ENCODE peak calls at places on chromosomes 6 and 20, in nine cellular contexts. One of them, this sample, is unnamed.

GRCh38 chr6:169250660-169251059 is 3.0 kb downstream of the THBS2 start:
- DNase-seq in neural progenitor cell: no peak
- DNase-seq in mesenchymal stem cell: peak; percentile 17
- DNase-seq in right cardiac atrium: no peak
- DNase-seq in cardiac muscle cell: no peak
- DNase-seq in CD4-positive, alpha-beta memory T cell: no peak
- DNase-seq in keratinocyte: peak; percentile 78
- DNase-seq in effector memory CD4-positive, alpha-beta T cell: no peak
- DNase-seq in tibial artery: peak; percentile 85
- DNase-seq in this sample: peak; percentile 73

GRCh38 chr6:169407338-169407737 is 153.7 kb upstream of the THBS2 start:
- DNase-seq in neural progenitor cell: no peak
- DNase-seq in mesenchymal stem cell: no peak
- DNase-seq in right cardiac atrium: no peak
- DNase-seq in cardiac muscle cell: no peak
- DNase-seq in CD4-positive, alpha-beta memory T cell: no peak
- DNase-seq in keratinocyte: no peak
- DNase-seq in effector memory CD4-positive, alpha-beta T cell: no peak
- DNase-seq in tibial artery: no peak
- DNase-seq in this sample: no peak

GRCh38 chr6:25405442-25405841 is 126.3 kb downstream of the CARMIL1 start:
- DNase-seq in neural progenitor cell: no peak
- DNase-seq in mesenchymal stem cell: no peak
- DNase-seq in right cardiac atrium: no peak
- DNase-seq in cardiac muscle cell: no peak
- DNase-seq in CD4-positive, alpha-beta memory T cell: no peak
- DNase-seq in keratinocyte: no peak
- DNase-seq in effector memory CD4-positive, alpha-beta T cell: no peak
- DNase-seq in tibial artery: no peak
- DNase-seq in this sample: no peak

GRCh38 chr6:136317023-136317649 is 27.5 kb upstream of the BCLAF1 start:
- DNase-seq in neural progenitor cell: peak; percentile 71
- DNase-seq in mesenchymal stem cell: peak; percentile 69
- DNase-seq in right cardiac atrium: no peak
- DNase-seq in cardiac muscle cell: peak; percentile 77
- DNase-seq in CD4-positive, alpha-beta memory T cell: peak; percentile 68
- DNase-seq in keratinocyte: no peak
- DNase-seq in effector memory CD4-positive, alpha-beta T cell: peak; percentile 36
- DNase-seq in tibial artery: no peak
- DNase-seq in this sample: peak; percentile 42

GRCh38 chr6:157405986-157406385 is 25.0 kb downstream of the ZDHHC14 start:
- DNase-seq in neural progenitor cell: no peak
- DNase-seq in mesenchymal stem cell: peak; percentile 31
- DNase-seq in right cardiac atrium: peak; percentile 38
- DNase-seq in cardiac muscle cell: no peak
- DNase-seq in CD4-positive, alpha-beta memory T cell: no peak
- DNase-seq in keratinocyte: no peak
- DNase-seq in effector memory CD4-positive, alpha-beta T cell: no peak
- DNase-seq in tibial artery: no peak
- DNase-seq in this sample: peak; percentile 53

GRCh38 chr6:36028088-36028886 is 679 bp downstream of the MAPK14 start:
- DNase-seq in neural progenitor cell: no peak
- DNase-seq in mesenchymal stem cell: peak; percentile 48
- DNase-seq in right cardiac atrium: peak; percentile 73
- DNase-seq in cardiac muscle cell: peak; percentile 52
- DNase-seq in CD4-positive, alpha-beta memory T cell: peak; percentile 33
- DNase-seq in keratinocyte: no peak
- DNase-seq in effector memory CD4-positive, alpha-beta T cell: no peak
- DNase-seq in tibial artery: peak; percentile 75
- DNase-seq in this sample: peak; percentile 50

GRCh38 chr20:37727247-37727956 is 33.6 kb downstream of the CTNNBL1 start:
- DNase-seq in neural progenitor cell: peak; percentile 90
- DNase-seq in mesenchymal stem cell: peak; percentile 58
- DNase-seq in right cardiac atrium: no peak
- DNase-seq in cardiac muscle cell: peak; percentile 64
- DNase-seq in CD4-positive, alpha-beta memory T cell: no peak
- DNase-seq in keratinocyte: no peak
- DNase-seq in effector memory CD4-positive, alpha-beta T cell: no peak
- DNase-seq in tibial artery: no peak
- DNase-seq in this sample: no peak

GRCh38 chr6:91462236-91462635 is 875.4 kb upstream of the MAP3K7 start:
- DNase-seq in neural progenitor cell: no peak
- DNase-seq in mesenchymal stem cell: peak; percentile 29
- DNase-seq in right cardiac atrium: no peak
- DNase-seq in cardiac muscle cell: no peak
- DNase-seq in CD4-positive, alpha-beta memory T cell: no peak
- DNase-seq in keratinocyte: no peak
- DNase-seq in effector memory CD4-positive, alpha-beta T cell: no peak
- DNase-seq in tibial artery: no peak
- DNase-seq in this sample: no peak

GRCh38 chr6:132728616-132729015 is 14.8 kb upstream of the VNN1 start:
- DNase-seq in neural progenitor cell: peak; percentile 45
- DNase-seq in mesenchymal stem cell: no peak
- DNase-seq in right cardiac atrium: no peak
- DNase-seq in cardiac muscle cell: no peak
- DNase-seq in CD4-positive, alpha-beta memory T cell: no peak
- DNase-seq in keratinocyte: no peak
- DNase-seq in effector memory CD4-positive, alpha-beta T cell: no peak
- DNase-seq in tibial artery: no peak
- DNase-seq in this sample: no peak

GRCh38 chr6:156013155-156013554 is 557.5 kb upstream of the NOX3 start:
- DNase-seq in neural progenitor cell: no peak
- DNase-seq in mesenchymal stem cell: no peak
- DNase-seq in right cardiac atrium: no peak
- DNase-seq in cardiac muscle cell: no peak
- DNase-seq in CD4-positive, alpha-beta memory T cell: no peak
- DNase-seq in keratinocyte: no peak
- DNase-seq in effector memory CD4-positive, alpha-beta T cell: no peak
- DNase-seq in tibial artery: no peak
- DNase-seq in this sample: no peak

GRCh38 chr20:57003012-57003411 is 263.4 kb downstream of the BMP7 start:
- DNase-seq in neural progenitor cell: no peak
- DNase-seq in mesenchymal stem cell: no peak
- DNase-seq in right cardiac atrium: no peak
- DNase-seq in cardiac muscle cell: no peak
- DNase-seq in CD4-positive, alpha-beta memory T cell: no peak
- DNase-seq in keratinocyte: no peak
- DNase-seq in effector memory CD4-positive, alpha-beta T cell: no peak
- DNase-seq in tibial artery: no peak
- DNase-seq in this sample: no peak

GRCh38 chr20:5364136-5364821 is 47.5 kb upstream of the PROKR2 start:
- DNase-seq in neural progenitor cell: no peak
- DNase-seq in mesenchymal stem cell: no peak
- DNase-seq in right cardiac atrium: no peak
- DNase-seq in cardiac muscle cell: no peak
- DNase-seq in CD4-positive, alpha-beta memory T cell: no peak
- DNase-seq in keratinocyte: peak; percentile 26
- DNase-seq in effector memory CD4-positive, alpha-beta T cell: no peak
- DNase-seq in tibial artery: no peak
- DNase-seq in this sample: no peak

GRCh38 chr6:165834613-165835259 is 171.7 kb upstream of the PDE10A start:
- DNase-seq in neural progenitor cell: no peak
- DNase-seq in mesenchymal stem cell: no peak
- DNase-seq in right cardiac atrium: peak; percentile 77
- DNase-seq in cardiac muscle cell: no peak
- DNase-seq in CD4-positive, alpha-beta memory T cell: no peak
- DNase-seq in keratinocyte: no peak
- DNase-seq in effector memory CD4-positive, alpha-beta T cell: no peak
- DNase-seq in tibial artery: no peak
- DNase-seq in this sample: peak; percentile 56

GRCh38 chr6:44932651-44933091 is 395.5 kb upstream of the RUNX2 start:
- DNase-seq in neural progenitor cell: no peak
- DNase-seq in mesenchymal stem cell: no peak
- DNase-seq in right cardiac atrium: no peak
- DNase-seq in cardiac muscle cell: no peak
- DNase-seq in CD4-positive, alpha-beta memory T cell: peak; percentile 60
- DNase-seq in keratinocyte: no peak
- DNase-seq in effector memory CD4-positive, alpha-beta T cell: peak; percentile 37
- DNase-seq in tibial artery: no peak
- DNase-seq in this sample: no peak
- H3K4me3 ChIP-seq in neural progenitor cell: no peak overlapping the region
- H3K4me3 ChIP-seq in mesenchymal stem cell: no peak overlapping the region
- H3K4me3 ChIP-seq in right cardiac atrium: no peak overlapping the region
- H3K4me3 ChIP-seq in cardiac muscle cell: no peak overlapping the region
- H3K4me3 ChIP-seq in CD4-positive, alpha-beta memory T cell: no peak overlapping the region
- H3K4me3 ChIP-seq in keratinocyte: no peak overlapping the region
- H3K4me3 ChIP-seq in effector memory CD4-positive, alpha-beta T cell: peak overlapping the region; percentile 49
- H3K4me3 ChIP-seq in tibial artery: no peak overlapping the region
- H3K4me3 ChIP-seq in this sample: no peak overlapping the region

DNA sequence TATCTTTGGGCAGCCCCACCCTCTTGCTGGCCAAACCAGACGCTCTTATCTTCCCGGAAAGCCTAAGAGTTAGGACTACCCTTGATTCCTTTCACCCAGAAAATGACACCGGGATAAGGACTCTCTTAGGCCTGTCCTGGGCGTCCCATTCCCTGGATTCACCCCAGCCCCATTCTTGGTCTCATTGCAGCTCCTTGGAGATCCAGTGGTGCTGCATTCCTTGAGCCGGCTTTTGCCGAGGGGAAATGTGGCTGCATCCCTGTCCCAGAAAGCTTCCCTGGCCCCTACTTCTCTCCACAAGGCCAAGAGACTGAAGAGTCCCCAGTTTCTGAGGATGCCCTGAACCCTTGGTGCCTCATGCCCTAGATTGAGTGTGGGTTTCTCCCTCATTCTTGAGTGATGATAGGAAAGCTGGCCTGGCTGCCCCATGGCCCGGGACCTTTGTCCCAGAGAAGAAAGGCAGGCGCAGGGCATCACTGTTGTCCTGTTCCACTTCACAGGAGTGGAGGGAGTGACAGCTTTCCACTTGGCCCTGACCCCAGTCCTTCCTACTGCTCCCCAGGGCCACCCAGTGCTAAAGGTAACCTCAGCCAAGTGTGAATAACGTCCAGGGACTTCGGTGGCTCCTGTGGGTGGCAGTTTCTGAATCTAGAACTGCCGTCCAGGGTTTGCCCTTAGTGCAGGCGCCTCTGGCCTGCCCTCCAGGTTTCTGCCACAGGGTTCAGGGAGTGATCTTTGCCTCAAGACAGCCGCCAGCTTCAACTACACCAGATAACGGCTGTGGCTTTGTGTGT is 42.7 kb upstream of the MYL9 start:
- DNase-seq in neural progenitor cell: no peak
- DNase-seq in mesenchymal stem cell: no peak
- DNase-seq in right cardiac atrium: peak; percentile 69
- DNase-seq in cardiac muscle cell: peak; percentile 28
- DNase-seq in CD4-positive, alpha-beta memory T cell: no peak
- DNase-seq in keratinocyte: no peak
- DNase-seq in effector memory CD4-positive, alpha-beta T cell: no peak
- DNase-seq in tibial artery: no peak
- DNase-seq in this sample: no peak
- H3K27ac ChIP-seq in neural progenitor cell: peak overlapping the region; percentile 88
- H3K27ac ChIP-seq in mesenchymal stem cell: no peak overlapping the region
- H3K27ac ChIP-seq in right cardiac atrium: peak overlapping the region; percentile 65
- H3K27ac ChIP-seq in cardiac muscle cell: peak overlapping the region; percentile 83
- H3K27ac ChIP-seq in CD4-positive, alpha-beta memory T cell: no peak overlapping the region
- H3K27ac ChIP-seq in keratinocyte: no peak overlapping the region
- H3K27ac ChIP-seq in effector memory CD4-positive, alpha-beta T cell: no peak overlapping the region
- H3K27ac ChIP-seq in tibial artery: peak overlapping the region; percentile 32
- H3K27ac ChIP-seq in this sample: no peak overlapping the region

DNA sequence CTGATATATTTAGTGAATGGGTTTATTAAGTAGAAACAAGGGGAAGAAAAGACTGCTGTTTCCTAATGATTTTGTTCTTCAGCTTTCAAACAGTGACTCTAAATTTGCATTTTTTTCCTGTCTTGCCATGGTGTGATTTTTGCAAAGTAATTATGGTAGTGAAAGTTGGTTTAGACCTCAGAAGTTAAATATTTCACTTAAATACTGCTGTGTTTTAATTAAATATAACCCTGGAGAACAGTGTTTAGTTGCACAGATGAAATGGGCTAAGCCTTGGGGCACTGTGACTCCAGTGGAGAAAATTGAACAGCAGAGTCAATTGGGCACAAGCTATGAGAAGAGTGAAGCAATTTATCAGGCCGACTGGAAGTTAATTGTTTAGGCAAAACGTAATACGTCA is 111.1 kb upstream of the MCHR2 start:
- DNase-seq in neural progenitor cell: no peak
- DNase-seq in mesenchymal stem cell: no peak
- DNase-seq in right cardiac atrium: no peak
- DNase-seq in cardiac muscle cell: no peak
- DNase-seq in CD4-positive, alpha-beta memory T cell: no peak
- DNase-seq in keratinocyte: no peak
- DNase-seq in effector memory CD4-positive, alpha-beta T cell: no peak
- DNase-seq in tibial artery: no peak
- DNase-seq in this sample: no peak
- H3K4me3 ChIP-seq in neural progenitor cell: no peak overlapping the region
- H3K4me3 ChIP-seq in mesenchymal stem cell: no peak overlapping the region
- H3K4me3 ChIP-seq in right cardiac atrium: no peak overlapping the region
- H3K4me3 ChIP-seq in cardiac muscle cell: no peak overlapping the region
- H3K4me3 ChIP-seq in CD4-positive, alpha-beta memory T cell: no peak overlapping the region
- H3K4me3 ChIP-seq in keratinocyte: no peak overlapping the region
- H3K4me3 ChIP-seq in effector memory CD4-positive, alpha-beta T cell: no peak overlapping the region
- H3K4me3 ChIP-seq in tibial artery: no peak overlapping the region
- H3K4me3 ChIP-seq in this sample: no peak overlapping the region

DNA sequence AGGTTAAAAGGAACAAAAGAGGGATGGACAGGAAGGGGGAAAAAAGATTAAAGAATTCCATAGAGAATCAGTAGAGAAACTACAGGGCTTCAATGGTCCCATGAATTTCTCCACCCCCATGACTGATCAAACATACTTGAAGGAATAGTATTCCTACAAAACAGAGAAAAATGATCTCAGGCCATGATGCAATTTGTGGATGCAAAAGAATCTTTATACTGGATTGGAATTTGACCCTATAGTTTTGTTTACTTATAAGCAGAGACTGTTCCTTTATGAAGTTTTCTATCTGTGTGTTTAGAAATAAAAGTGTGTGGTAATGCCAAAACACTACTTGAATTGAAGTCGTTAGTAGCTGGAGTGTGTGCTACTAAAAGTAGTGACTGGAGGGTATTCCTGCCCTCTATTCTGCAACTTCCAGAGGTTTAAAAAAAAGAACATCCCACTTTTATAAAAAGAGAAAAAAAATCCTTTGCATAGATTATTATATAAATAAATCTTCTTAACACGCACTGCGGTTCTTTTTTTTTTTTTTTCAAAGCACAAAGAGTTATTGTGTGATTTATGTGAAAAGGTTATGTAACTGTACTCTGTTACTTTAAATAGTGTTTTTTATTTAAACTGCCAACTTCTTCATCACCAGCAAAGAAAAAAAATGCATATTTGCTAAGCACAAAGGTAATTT is 214.4 kb upstream of the CITED2 start:
- DNase-seq in neural progenitor cell: no peak
- DNase-seq in mesenchymal stem cell: peak; percentile 92
- DNase-seq in right cardiac atrium: no peak
- DNase-seq in cardiac muscle cell: no peak
- DNase-seq in CD4-positive, alpha-beta memory T cell: no peak
- DNase-seq in keratinocyte: no peak
- DNase-seq in effector memory CD4-positive, alpha-beta T cell: no peak
- DNase-seq in tibial artery: no peak
- DNase-seq in this sample: no peak
- H3K27ac ChIP-seq in neural progenitor cell: no peak overlapping the region
- H3K27ac ChIP-seq in mesenchymal stem cell: peak overlapping the region; percentile 98
- H3K27ac ChIP-seq in right cardiac atrium: no peak overlapping the region
- H3K27ac ChIP-seq in cardiac muscle cell: peak overlapping the region; percentile 82
- H3K27ac ChIP-seq in CD4-positive, alpha-beta memory T cell: no peak overlapping the region
- H3K27ac ChIP-seq in keratinocyte: no peak overlapping the region
- H3K27ac ChIP-seq in effector memory CD4-positive, alpha-beta T cell: no peak overlapping the region
- H3K27ac ChIP-seq in tibial artery: peak overlapping the region; percentile 63
- H3K27ac ChIP-seq in this sample: peak overlapping the region; percentile 35

This sample was measured in uterus.